ENCODE peak calls at places on chromosomes 7 and 10, in seven cellular contexts. One of them, this sample, is unnamed.
A peak's percentile ranks its signal among the peaks of the same experiment; 100 is the strongest.

GRCh38 chr10:75971402-75972211 is 540.2 kb downstream of the LRMDA start:
- DNase-seq in WERI-Rb-1: no peak
- DNase-seq in lower lobe of right lung: no peak
- DNase-seq in tibial nerve: peak; percentile 36
- DNase-seq in astrocyte: peak; percentile 91
- DNase-seq in A673: no peak
- DNase-seq in fibroblast of lung: peak; percentile 99
- DNase-seq in this sample: peak; percentile 30

GRCh38 chr7:151954866-151955820 is 1.1 kb upstream of the GALNTL5 start:
- DNase-seq in WERI-Rb-1: no peak
- DNase-seq in lower lobe of right lung: no peak
- DNase-seq in tibial nerve: peak; percentile 71
- DNase-seq in astrocyte: no peak
- DNase-seq in A673: peak; percentile 59
- DNase-seq in fibroblast of lung: peak; percentile 41
- DNase-seq in this sample: no peak

GRCh38 chr10:68471063-68471585 is 649 bp downstream of the DNA2 start:
- DNase-seq in WERI-Rb-1: no peak
- DNase-seq in lower lobe of right lung: no peak
- DNase-seq in tibial nerve: no peak
- DNase-seq in astrocyte: no peak
- DNase-seq in A673: no peak
- DNase-seq in fibroblast of lung: no peak
- DNase-seq in this sample: no peak

GRCh38 chr7:81267508-81267907 is 348.7 kb upstream of the SEMA3C start:
- DNase-seq in WERI-Rb-1: no peak
- DNase-seq in lower lobe of right lung: no peak
- DNase-seq in tibial nerve: no peak
- DNase-seq in astrocyte: peak; percentile 81
- DNase-seq in A673: no peak
- DNase-seq in fibroblast of lung: no peak
- DNase-seq in this sample: peak; percentile 17

GRCh38 chr7:47552631-47553030 is 29.3 kb downstream of the TNS3 start:
- DNase-seq in WERI-Rb-1: no peak
- DNase-seq in lower lobe of right lung: no peak
- DNase-seq in tibial nerve: peak; percentile 36
- DNase-seq in astrocyte: peak; percentile 89
- DNase-seq in A673: no peak
- DNase-seq in fibroblast of lung: peak; percentile 70
- DNase-seq in this sample: no peak

GRCh38 chr7:44308741-44309270 is 16.6 kb downstream of the CAMK2B start:
- DNase-seq in WERI-Rb-1: no peak
- DNase-seq in lower lobe of right lung: no peak
- DNase-seq in tibial nerve: no peak
- DNase-seq in astrocyte: no peak
- DNase-seq in A673: no peak
- DNase-seq in fibroblast of lung: no peak
- DNase-seq in this sample: no peak

GRCh38 chr10:73478636-73479035 is 17.2 kb downstream of the PPP3CB start:
- DNase-seq in WERI-Rb-1: no peak
- DNase-seq in lower lobe of right lung: no peak
- DNase-seq in tibial nerve: no peak
- DNase-seq in astrocyte: no peak
- DNase-seq in A673: no peak
- DNase-seq in fibroblast of lung: no peak
- DNase-seq in this sample: no peak

GRCh38 chr7:125814030-125814535 is 884.5 kb upstream of the POT1 start:
- DNase-seq in WERI-Rb-1: no peak
- DNase-seq in lower lobe of right lung: no peak
- DNase-seq in tibial nerve: no peak
- DNase-seq in astrocyte: peak; percentile 21
- DNase-seq in A673: no peak
- DNase-seq in fibroblast of lung: no peak
- DNase-seq in this sample: peak; percentile 34

GRCh38 chr10:118036281-118036875 is 10.4 kb downstream of the RAB11FIP2 start:
- DNase-seq in WERI-Rb-1: no peak
- DNase-seq in lower lobe of right lung: no peak
- DNase-seq in tibial nerve: no peak
- DNase-seq in astrocyte: no peak
- DNase-seq in A673: no peak
- DNase-seq in fibroblast of lung: no peak
- DNase-seq in this sample: no peak

GRCh38 chr7:149261321-149261828 is 621 bp upstream of the ZNF783 start:
- DNase-seq in WERI-Rb-1: no peak
- DNase-seq in lower lobe of right lung: no peak
- DNase-seq in tibial nerve: peak; percentile 13
- DNase-seq in astrocyte: peak; percentile 69
- DNase-seq in A673: peak; percentile 18
- DNase-seq in fibroblast of lung: peak; percentile 40
- DNase-seq in this sample: no peak

GRCh38 chr10:35650894-35651293 is 8.8 kb upstream of the FZD8 start:
- DNase-seq in WERI-Rb-1: no peak
- DNase-seq in lower lobe of right lung: no peak
- DNase-seq in tibial nerve: no peak
- DNase-seq in astrocyte: no peak
- DNase-seq in A673: no peak
- DNase-seq in fibroblast of lung: no peak
- DNase-seq in this sample: no peak

GRCh38 chr10:78502208-78502943 is 468.7 kb downstream of the RPS24 start:
- DNase-seq in WERI-Rb-1: no peak
- DNase-seq in lower lobe of right lung: no peak
- DNase-seq in tibial nerve: no peak
- DNase-seq in astrocyte: peak; percentile 59
- DNase-seq in A673: peak; percentile 26
- DNase-seq in fibroblast of lung: peak; percentile 34
- DNase-seq in this sample: peak; percentile 35

GRCh38 chr10:79270471-79271246 is 76.6 kb upstream of the PPIF start:
- DNase-seq in WERI-Rb-1: peak; percentile 72
- DNase-seq in lower lobe of right lung: peak; percentile 76
- DNase-seq in tibial nerve: peak; percentile 55
- DNase-seq in astrocyte: no peak
- DNase-seq in A673: no peak
- DNase-seq in fibroblast of lung: no peak
- DNase-seq in this sample: no peak

GRCh38 chr10:86001521-86001920 is 365.1 kb downstream of the GRID1 start:
- DNase-seq in WERI-Rb-1: no peak
- DNase-seq in lower lobe of right lung: no peak
- DNase-seq in tibial nerve: no peak
- DNase-seq in astrocyte: no peak
- DNase-seq in A673: no peak
- DNase-seq in fibroblast of lung: no peak
- DNase-seq in this sample: no peak

GRCh38 chr10:86007171-86007570 is 359.4 kb downstream of the GRID1 start:
- DNase-seq in WERI-Rb-1: no peak
- DNase-seq in lower lobe of right lung: no peak
- DNase-seq in tibial nerve: no peak
- DNase-seq in astrocyte: no peak
- DNase-seq in A673: no peak
- DNase-seq in fibroblast of lung: no peak
- DNase-seq in this sample: no peak

GRCh38 chr10:86004310-86004709 is 362.3 kb downstream of the GRID1 start:
- DNase-seq in WERI-Rb-1: no peak
- DNase-seq in lower lobe of right lung: no peak
- DNase-seq in tibial nerve: no peak
- DNase-seq in astrocyte: no peak
- DNase-seq in A673: no peak
- DNase-seq in fibroblast of lung: no peak
- DNase-seq in this sample: no peak

GRCh38 chr10:85997544-85997943 is 369.1 kb downstream of the GRID1 start:
- DNase-seq in WERI-Rb-1: no peak
- DNase-seq in lower lobe of right lung: no peak
- DNase-seq in tibial nerve: no peak
- DNase-seq in astrocyte: no peak
- DNase-seq in A673: no peak
- DNase-seq in fibroblast of lung: no peak
- DNase-seq in this sample: no peak

DNA sequence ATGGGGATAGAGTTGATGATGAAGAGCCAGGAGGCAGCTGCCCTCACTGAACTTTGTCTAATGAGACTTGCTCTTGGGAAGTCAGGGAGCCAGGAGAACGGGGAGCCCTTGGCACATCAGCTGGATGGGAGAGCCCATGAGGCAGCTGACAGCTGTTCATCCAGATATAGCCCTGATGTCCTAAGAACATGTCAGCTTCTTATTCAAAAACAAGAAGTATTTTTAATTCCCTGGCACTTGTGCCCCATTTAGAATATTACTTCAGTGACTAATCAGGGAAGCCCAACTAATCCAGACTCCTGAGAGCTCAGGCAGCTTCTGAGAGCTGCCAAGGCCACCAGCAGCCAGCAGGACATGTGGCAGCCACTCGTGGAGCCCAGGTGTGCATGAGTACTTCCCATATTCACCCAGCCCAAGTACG is 363.4 kb downstream of the GRID1 start:
- DNase-seq in WERI-Rb-1: no peak
- DNase-seq in lower lobe of right lung: no peak
- DNase-seq in tibial nerve: no peak
- DNase-seq in astrocyte: no peak
- DNase-seq in A673: no peak
- DNase-seq in fibroblast of lung: no peak
- DNase-seq in this sample: no peak
- H3K27ac ChIP-seq in WERI-Rb-1: no peak overlapping the region
- H3K27ac ChIP-seq in lower lobe of right lung: no peak overlapping the region
- H3K27ac ChIP-seq in tibial nerve: no peak overlapping the region
- H3K27ac ChIP-seq in astrocyte: no peak overlapping the region
- H3K27ac ChIP-seq in A673: no peak overlapping the region
- H3K27ac ChIP-seq in fibroblast of lung: no peak overlapping the region
- H3K27ac ChIP-seq in this sample: no peak overlapping the region

GRCh38 chr7:143388051-143388450 is 6.9 kb downstream of the ZYX start:
- DNase-seq in WERI-Rb-1: no peak
- DNase-seq in lower lobe of right lung: no peak
- DNase-seq in tibial nerve: no peak
- DNase-seq in astrocyte: no peak
- DNase-seq in A673: no peak
- DNase-seq in fibroblast of lung: no peak
- DNase-seq in this sample: no peak

GRCh38 chr7:143390773-143391114 is 9.6 kb downstream of the ZYX start:
- DNase-seq in WERI-Rb-1: no peak
- DNase-seq in lower lobe of right lung: no peak
- DNase-seq in tibial nerve: no peak
- DNase-seq in astrocyte: no peak
- DNase-seq in A673: no peak
- DNase-seq in fibroblast of lung: no peak
- DNase-seq in this sample: no peak

GRCh38 chr7:143390098-143390772 is 9.1 kb downstream of the ZYX start:
- DNase-seq in WERI-Rb-1: no peak
- DNase-seq in lower lobe of right lung: no peak
- DNase-seq in tibial nerve: no peak
- DNase-seq in astrocyte: no peak
- DNase-seq in A673: no peak
- DNase-seq in fibroblast of lung: no peak
- DNase-seq in this sample: no peak

GRCh38 chr7:143388491-143389101 is 7.5 kb downstream of the ZYX start:
- DNase-seq in WERI-Rb-1: no peak
- DNase-seq in lower lobe of right lung: no peak
- DNase-seq in tibial nerve: no peak
- DNase-seq in astrocyte: no peak
- DNase-seq in A673: no peak
- DNase-seq in fibroblast of lung: no peak
- DNase-seq in this sample: no peak

GRCh38 chr7:143389316-143390097 is 8.4 kb downstream of the ZYX start:
- DNase-seq in WERI-Rb-1: no peak
- DNase-seq in lower lobe of right lung: no peak
- DNase-seq in tibial nerve: no peak
- DNase-seq in astrocyte: no peak
- DNase-seq in A673: no peak
- DNase-seq in fibroblast of lung: no peak
- DNase-seq in this sample: no peak
- H3K36me3 ChIP-seq in WERI-Rb-1: peaks cover 13% of the 10 kb centered on the region
- H3K36me3 ChIP-seq in lower lobe of right lung: peaks cover 55% of the 10 kb centered on the region
- H3K36me3 ChIP-seq in tibial nerve: peaks cover 42% of the 10 kb centered on the region
- H3K36me3 ChIP-seq in astrocyte: peaks cover 57% of the 10 kb centered on the region
- H3K36me3 ChIP-seq in A673: peaks cover 24% of the 10 kb centered on the region
- H3K36me3 ChIP-seq in fibroblast of lung: peaks cover 58% of the 10 kb centered on the region
- H3K36me3 ChIP-seq in this sample: peaks cover 84% of the 10 kb centered on the region

GRCh38 chr7:100886142-100886935 is 3.2 kb downstream of the UFSP1 start:
- DNase-seq in WERI-Rb-1: no peak
- DNase-seq in lower lobe of right lung: no peak
- DNase-seq in tibial nerve: no peak
- DNase-seq in astrocyte: no peak
- DNase-seq in A673: no peak
- DNase-seq in fibroblast of lung: no peak
- DNase-seq in this sample: no peak

GRCh38 chr7:100882769-100883526 is 6.6 kb downstream of the UFSP1 start:
- DNase-seq in WERI-Rb-1: no peak
- DNase-seq in lower lobe of right lung: no peak
- DNase-seq in tibial nerve: no peak
- DNase-seq in astrocyte: no peak
- DNase-seq in A673: no peak
- DNase-seq in fibroblast of lung: no peak
- DNase-seq in this sample: no peak

GRCh38 chr7:100885440-100886141 is 3.9 kb downstream of the UFSP1 start:
- DNase-seq in WERI-Rb-1: no peak
- DNase-seq in lower lobe of right lung: no peak
- DNase-seq in tibial nerve: no peak
- DNase-seq in astrocyte: no peak
- DNase-seq in A673: no peak
- DNase-seq in fibroblast of lung: no peak
- DNase-seq in this sample: no peak

GRCh38 chr7:100886936-100887185 is 2.7 kb downstream of the UFSP1 start:
- DNase-seq in WERI-Rb-1: no peak
- DNase-seq in lower lobe of right lung: no peak
- DNase-seq in tibial nerve: no peak
- DNase-seq in astrocyte: no peak
- DNase-seq in A673: no peak
- DNase-seq in fibroblast of lung: no peak
- DNase-seq in this sample: no peak

DNA sequence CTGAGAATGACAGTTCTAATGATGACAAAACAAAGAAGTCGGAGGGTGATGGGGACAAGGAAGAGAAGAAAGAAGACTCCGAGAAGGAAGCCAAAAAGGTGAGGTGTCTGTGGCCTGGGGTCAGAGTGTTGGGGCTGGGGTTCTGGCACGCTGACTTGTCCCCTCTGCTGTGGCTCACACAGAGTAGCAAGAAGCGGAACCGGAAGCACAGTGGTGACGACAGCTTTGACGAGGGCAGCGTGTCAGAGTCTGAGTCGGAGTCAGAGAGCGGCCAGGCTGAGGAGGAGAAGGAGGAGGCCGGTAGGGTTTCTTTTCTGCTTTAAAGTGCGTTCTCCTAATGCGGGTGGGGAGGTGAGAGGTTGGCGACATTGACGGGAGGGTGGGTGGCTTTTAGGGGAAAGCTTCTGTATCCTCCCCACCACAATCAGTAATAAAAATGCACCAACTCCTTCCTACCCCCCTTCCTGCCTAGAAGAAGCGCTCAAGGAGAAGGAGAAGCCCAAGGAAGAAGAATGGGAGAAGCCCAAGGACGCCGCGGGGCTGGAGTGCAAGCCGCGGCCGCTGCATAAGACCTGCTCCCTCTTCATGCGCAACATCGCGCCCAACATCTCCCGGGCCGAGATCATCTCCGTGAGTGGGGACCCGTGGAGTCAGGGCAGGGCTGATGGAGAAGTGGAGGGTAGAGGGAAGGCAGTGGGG is 4.6 kb downstream of the UFSP1 start:
- DNase-seq in WERI-Rb-1: no peak
- DNase-seq in lower lobe of right lung: no peak
- DNase-seq in tibial nerve: no peak
- DNase-seq in astrocyte: no peak
- DNase-seq in A673: no peak
- DNase-seq in fibroblast of lung: no peak
- DNase-seq in this sample: no peak
- H3K4me3 ChIP-seq in WERI-Rb-1: no peak overlapping the region
- H3K4me3 ChIP-seq in lower lobe of right lung: no peak overlapping the region
- H3K4me3 ChIP-seq in tibial nerve: no peak overlapping the region
- H3K4me3 ChIP-seq in astrocyte: no peak overlapping the region
- H3K4me3 ChIP-seq in A673: no peak overlapping the region
- H3K4me3 ChIP-seq in fibroblast of lung: no peak overlapping the region
- H3K4me3 ChIP-seq in this sample: no peak overlapping the region

GRCh38 chr10:46019541-46020343 is 10.7 kb downstream of the NCOA4 start:
- DNase-seq in WERI-Rb-1: no peak
- DNase-seq in lower lobe of right lung: no peak
- DNase-seq in tibial nerve: peak; percentile 12
- DNase-seq in astrocyte: no peak
- DNase-seq in A673: no peak
- DNase-seq in fibroblast of lung: no peak
- DNase-seq in this sample: no peak
- H3K27ac ChIP-seq in WERI-Rb-1: no peak overlapping the region
- H3K27ac ChIP-seq in lower lobe of right lung: peak overlapping the region; percentile 61
- H3K27ac ChIP-seq in tibial nerve: peak overlapping the region; percentile 33
- H3K27ac ChIP-seq in astrocyte: no peak overlapping the region
- H3K27ac ChIP-seq in A673: no peak overlapping the region
- H3K27ac ChIP-seq in fibroblast of lung: peak overlapping the region; percentile 37
- H3K27ac ChIP-seq in this sample: peak overlapping the region; percentile 3

This sample was measured in brain microvascular endothelial cell.